ENCODE peak calls at places on chromosomes 16 and 17, in six cellular contexts. E is stimulated activated CD4-positive, alpha-beta T cell treated with anti-CD3 and anti-CD28 coated beads, Interleukin-4, amount 100 ng/mL, for 4 hours; B is skeletal muscle cell; I is central memory CD8-positive, alpha-beta T cell; G is NCI-H1436; L is myocyte. Z is an unnamed sample.

GRCh38 chr16:27231692-27232060 is 28.4 kb downstream of the KDM8 start:
- DNase-seq in E (no peak), B (no peak), I (no peak), G (no peak), L (no peak), Z (no peak)

GRCh38 chr16:81003610-81004460 is 2.9 kb downstream of the CMC2 start:
- DNase-seq in E (no peak), B (no peak), I (no peak), G (no peak), L (no peak), Z (no peak)

GRCh38 chr17:17001874-17002520 is 30.1 kb upstream of the TNFRSF13B start:
- DNase-seq in E (peak), B (no peak), I (peak), G (peak), L (peak), Z (no peak)

GRCh38 chr16:1613240-1613639 is 1.1 kb downstream of the CRAMP1 start:
- DNase-seq in E (no peak), B (no peak), I (no peak), G (no peak), L (no peak), Z (no peak)

GRCh38 chr17:21127508-21128077 is 829 bp downstream of the DHRS7B start:
- DNase-seq in E (no peak), B (no peak), I (no peak), G (no peak), L (no peak), Z (no peak)

GRCh38 chr17:29299031-29299430 is 5.1 kb upstream of the NUFIP2 start:
- DNase-seq in E (no peak), B (no peak), I (no peak), G (no peak), L (no peak), Z (no peak)

GRCh38 chr16:35749253-35750141 is 2290.1 kb downstream of the TP53TG3F start:
- DNase-seq in E (no peak), B (no peak), I (no peak), G (no peak), L (no peak), Z (no peak)

GRCh38 chr17:28426081-28426519 is 20.1 kb upstream of the SLC46A1 start:
- DNase-seq in E (no peak), B (no peak), I (no peak), G (no peak), L (no peak), Z (no peak)

GRCh38 chr17:78623541-78623940 is 46.3 kb upstream of the DNAH17 start:
- DNase-seq in E (no peak), B (no peak), I (no peak), G (no peak), L (no peak), Z (no peak)

GRCh38 chr16:18969050-18969854 is 14.5 kb upstream of the TMC7 start:
- DNase-seq in E (peak), B (peak), I (peak), G (peak), L (peak), Z (peak)

GRCh38 chr17:42182927-42183734 is 2.1 kb downstream of the HCRT start:
- DNase-seq in E (no peak), B (no peak), I (no peak), G (no peak), L (peak), Z (peak)

GRCh38 chr16:11272484-11272883 is 945 bp downstream of the PRM3 start:
- DNase-seq in E (no peak), B (no peak), I (no peak), G (no peak), L (no peak), Z (no peak)

GRCh38 chr17:37493249-37494027 is 3.7 kb downstream of the DUSP14 start:
- DNase-seq in E (no peak), B (peak), I (no peak), G (no peak), L (peak), Z (no peak)

GRCh38 chr16:1794221-1794871 is 841 bp upstream of the IGFALS start:
- DNase-seq in E (no peak), B (no peak), I (no peak), G (no peak), L (peak), Z (no peak)

GRCh38 chr17:11557727-11558452 is 40.4 kb upstream of the DNAH9 start:
- DNase-seq in E (no peak), B (no peak), I (no peak), G (no peak), L (no peak), Z (no peak)

GRCh38 chr17:4719684-4720221 is 9.3 kb downstream of the ARRB2 start:
- DNase-seq in E (no peak), B (no peak), I (no peak), G (no peak), L (no peak), Z (no peak)

GRCh38 chr16:86609115-86609514 is 30.8 kb downstream of the FOXL1 start:
- DNase-seq in E (no peak), B (peak), I (no peak), G (no peak), L (peak), Z (no peak)

GRCh38 chr16:88911148-88911945 is 44.9 kb upstream of the PABPN1L start:
- DNase-seq in E (no peak), B (no peak), I (no peak), G (no peak), L (no peak), Z (no peak)

GRCh38 chr16:7509919-7510705 is 177.5 kb downstream of the RBFOX1 start:
- DNase-seq in E (no peak), B (peak), I (no peak), G (no peak), L (peak), Z (no peak)

GRCh38 chr17:36918260-36918691 is 19.0 kb upstream of the LHX1 start:
- DNase-seq in E (no peak), B (peak), I (no peak), G (no peak), L (no peak), Z (no peak)

GRCh38 chr16:50802000-50802399 is 60.1 kb downstream of the CYLD start:
- DNase-seq in E (no peak), B (peak), I (no peak), G (no peak), L (peak), Z (no peak)

GRCh38 chr17:17384291-17384615 is 81.1 kb downstream of the NT5M start:
- DNase-seq in E (no peak), B (no peak), I (no peak), G (no peak), L (no peak), Z (no peak)

GRCh38 chr17:48586355-48586924 is 3.6 kb downstream of the HOXB3 start:
- DNase-seq in E (no peak), B (no peak), I (no peak), G (no peak), L (no peak), Z (no peak)

Z was measured in HFF-Myc.